ENCODE peak calls at places on chromosomes 13 and 19, in ten cellular contexts. R, Q, C, Z, X, O, Y, D, H and S are unnamed samples.

GRCh38 chr13:98103942-98104880 is 38.7 kb upstream of the FARP1 start:
- DNase-seq in R (no peak), Q (no peak), C (no peak), Z (no peak), X (no peak), O (no peak), Y (no peak), D (no peak), H (no peak), S (no peak)

GRCh38 chr13:108435393-108436149 is 166.1 kb downstream of the TNFSF13B start:
- DNase-seq in R (no peak), Q (no peak), C (no peak), Z (no peak), X (no peak), O (no peak), Y (no peak), D (no peak), H (no peak), S (no peak)

GRCh38 chr13:53250977-53251376 is 222.4 kb downstream of the OLFM4 start:
- DNase-seq in R (no peak), Q (no peak), C (no peak), Z (no peak), X (no peak), O (no peak), Y (no peak), D (no peak), H (no peak), S (no peak)

GRCh38 chr19:32862173-32862572 is 7.4 kb downstream of the SLC7A9 start:
- DNase-seq in R (no peak), Q (no peak), C (no peak), Z (no peak), X (no peak), O (no peak), Y (no peak), D (no peak), H (no peak), S (no peak)

GRCh38 chr19:42121666-42122069 is 10.6 kb downstream of the POU2F2 start:
- DNase-seq in R (no peak), Q (peak), C (no peak), Z (peak), X (peak), O (no peak), Y (no peak), D (peak), H (no peak), S (no peak)

GRCh38 chr13:36979361-36980040 is 19.6 kb downstream of the ALG5 start:
- DNase-seq in R (no peak), Q (no peak), C (peak), Z (no peak), X (no peak), O (no peak), Y (no peak), D (no peak), H (no peak), S (no peak)

GRCh38 chr13:52405767-52406494 is at the start of gene THSD1:
- DNase-seq in R (peak), Q (peak), C (no peak), Z (peak), X (peak), O (peak), Y (peak), D (no peak), H (peak), S (peak)

GRCh38 chr19:49142866-49143335 is 12.3 kb downstream of the HRC start:
- DNase-seq in R (peak), Q (peak), C (peak), Z (peak), X (peak), O (peak), Y (no peak), D (no peak), H (peak), S (peak)

GRCh38 chr19:6730153-6730804 is 7.1 kb downstream of the GPR108 start:
- DNase-seq in R (no peak), Q (peak), C (no peak), Z (peak), X (no peak), O (no peak), Y (peak), D (no peak), H (no peak), S (no peak)

GRCh38 chr13:113075711-113076110 is 29.9 kb upstream of the F7 start:
- DNase-seq in R (no peak), Q (no peak), C (no peak), Z (no peak), X (no peak), O (no peak), Y (no peak), D (no peak), H (no peak), S (no peak)

GRCh38 chr13:38577048-38577447 is 109.8 kb upstream of the FREM2 start:
- DNase-seq in R (no peak), Q (no peak), C (no peak), Z (no peak), X (no peak), O (no peak), Y (no peak), D (no peak), H (no peak), S (no peak)

GRCh38 chr19:39846176-39846677 is at the start of gene FBL:
- DNase-seq in R (peak), Q (peak), C (peak), Z (peak), X (peak), O (peak), Y (peak), D (peak), H (peak), S (peak)

GRCh38 chr13:39451860-39452301 is 151.1 kb downstream of the LHFPL6 start:
- DNase-seq in R (no peak), Q (peak), C (no peak), Z (no peak), X (peak), O (peak), Y (no peak), D (no peak), H (no peak), S (no peak)

GRCh38 chr13:29753593-29754485 is 96.6 kb downstream of the UBL3 start:
- DNase-seq in R (no peak), Q (no peak), C (no peak), Z (no peak), X (no peak), O (no peak), Y (no peak), D (no peak), H (no peak), S (no peak)

GRCh38 chr13:110044521-110045200 is 258.3 kb upstream of the IRS2 start:
- DNase-seq in R (no peak), Q (no peak), C (peak), Z (no peak), X (no peak), O (no peak), Y (no peak), D (no peak), H (no peak), S (no peak)

GRCh38 chr19:6947745-6948144 is 60.4 kb downstream of the ADGRE1 start:
- DNase-seq in R (no peak), Q (no peak), C (peak), Z (no peak), X (no peak), O (no peak), Y (no peak), D (no peak), H (no peak), S (no peak)

GRCh38 chr13:91247768-91248167 is 99.7 kb upstream of the MIR17HG start:
- DNase-seq in R (no peak), Q (no peak), C (no peak), Z (no peak), X (no peak), O (no peak), Y (no peak), D (no peak), H (no peak), S (no peak)

GRCh38 chr19:9566729-9567128 is 17.6 kb downstream of the ZNF121 start:
- DNase-seq in R (no peak), Q (no peak), C (no peak), Z (no peak), X (no peak), O (no peak), Y (no peak), D (no peak), H (no peak), S (no peak)

GRCh38 chr13:77544365-77544764 is 8.9 kb downstream of the SCEL start:
- DNase-seq in R (no peak), Q (no peak), C (no peak), Z (peak), X (peak), O (no peak), Y (peak), D (no peak), H (no peak), S (peak)

GRCh38 chr13:100147825-100148224 is 58.9 kb downstream of the PCCA start:
- DNase-seq in R (no peak), Q (no peak), C (no peak), Z (no peak), X (no peak), O (no peak), Y (no peak), D (no peak), H (no peak), S (no peak)

GRCh38 chr13:97484286-97484685 is 50.3 kb downstream of the RAP2A start:
- DNase-seq in R (no peak), Q (no peak), C (no peak), Z (no peak), X (no peak), O (no peak), Y (no peak), D (no peak), H (no peak), S (no peak)

GRCh38 chr19:38831142-38831605 is 420 bp downstream of the ECH1 start:
- DNase-seq in R (peak), Q (peak), C (peak), Z (peak), X (peak), O (peak), Y (no peak), D (no peak), H (no peak), S (peak)

GRCh38 chr19:27777726-27778125 is 1435.2 kb downstream of the UQCRFS1 start:
- DNase-seq in R (no peak), Q (no peak), C (no peak), Z (no peak), X (no peak), O (no peak), Y (no peak), D (no peak), H (no peak), S (no peak)
- TF ChIP-seq CTCF in R (no peak), Q (no peak), C (no peak), Z (no peak), X (peak), O (peak), Y (no peak), D (no peak), H (no peak), S (peak)

DNA sequence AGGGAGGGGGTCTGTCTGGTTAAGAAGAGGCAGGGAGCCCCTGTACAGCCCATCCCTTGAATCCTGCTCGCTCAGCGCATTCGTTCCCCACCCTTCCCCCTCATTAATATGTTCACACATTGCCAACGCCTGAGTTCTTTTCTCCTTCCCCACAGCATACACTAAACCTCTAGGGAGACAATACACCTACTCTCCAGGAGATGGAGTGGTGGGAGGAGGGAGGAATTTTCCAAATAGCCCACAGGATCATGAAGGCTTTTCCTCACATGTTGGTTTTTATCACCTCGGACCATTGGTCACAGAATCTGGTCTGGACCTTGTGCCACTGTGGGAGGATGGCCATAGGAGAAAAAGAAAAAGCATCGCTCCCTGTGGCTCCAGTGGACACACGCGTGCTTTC is 294.9 kb downstream of the SHISA2 start:
- DNase-seq in R (no peak), Q (no peak), C (no peak), Z (no peak), X (no peak), O (no peak), Y (no peak), D (no peak), H (no peak), S (no peak)
- TF ChIP-seq CTCF in R (no peak), Q (no peak), C (no peak), Z (no peak), X (no peak), O (no peak), Y (no peak), D (no peak), H (peak), S (no peak)

GRCh38 chr19:23070353-23070781 is 46.5 kb upstream of the ZNF730 start:
- DNase-seq in R (no peak), Q (peak), C (no peak), Z (peak), X (peak), O (no peak), Y (no peak), D (no peak), H (no peak), S (no peak)
- TF ChIP-seq CTCF in R (peak), Q (no peak), C (peak), Z (no peak), X (peak), O (no peak), Y (no peak), D (no peak), H (no peak), S (no peak)

DNA sequence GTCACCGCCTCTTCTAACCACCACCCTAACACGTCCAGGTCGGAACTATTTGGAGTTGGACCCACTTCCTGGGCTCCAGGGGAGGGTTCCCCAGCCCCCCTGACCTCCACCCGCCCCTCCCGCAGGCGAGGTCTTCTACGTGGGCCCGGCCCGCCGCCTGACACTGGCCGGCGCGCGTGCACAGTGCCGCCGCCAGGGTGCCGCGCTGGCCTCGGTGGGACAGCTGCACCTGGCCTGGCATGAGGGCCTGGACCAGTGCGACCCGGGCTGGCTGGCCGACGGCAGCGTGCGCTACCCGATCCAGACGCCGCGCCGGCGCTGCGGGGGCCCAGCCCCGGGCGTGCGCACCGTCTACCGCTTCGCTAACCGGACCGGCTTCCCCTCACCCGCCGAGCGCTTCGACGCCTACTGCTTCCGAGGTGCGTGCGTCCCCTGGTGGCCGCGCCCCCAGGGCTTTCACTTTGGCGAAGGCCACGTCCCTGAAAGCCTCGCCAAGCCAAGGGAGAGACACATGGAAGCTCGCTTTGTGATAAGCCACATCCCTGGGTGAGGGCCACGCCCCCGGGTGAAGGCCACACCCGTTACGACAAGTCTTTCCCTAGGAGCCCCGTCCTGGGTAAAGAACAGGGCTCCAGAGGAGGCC is 13.2 kb downstream of the NCAN start:
- DNase-seq in R (no peak), Q (peak), C (peak), Z (peak), X (peak), O (peak), Y (no peak), D (peak), H (peak), S (peak)
- TF ChIP-seq CTCF in R (peak), Q (peak), C (peak), Z (peak), X (peak), O (peak), Y (peak), D (peak), H (peak), S (peak)

GRCh38 chr13:27177852-27178251 is 6.2 kb upstream of the USP12 start:
- DNase-seq in R (no peak), Q (no peak), C (no peak), Z (peak), X (no peak), O (no peak), Y (no peak), D (no peak), H (no peak), S (no peak)
- TF ChIP-seq CTCF in R (no peak), Q (no peak), C (no peak), Z (no peak), X (no peak), O (no peak), Y (no peak), D (no peak), H (peak), S (no peak)

GRCh38 chr19:54464624-54465266 is 1.2 kb upstream of the LENG9 start:
- DNase-seq in R (peak), Q (peak), C (no peak), Z (peak), X (peak), O (peak), Y (peak), D (peak), H (peak), S (no peak)
- TF ChIP-seq CTCF in R (no peak), Q (peak), C (no peak), Z (no peak), X (peak), O (no peak), Y (peak), D (no peak), H (no peak), S (no peak)

GRCh38 chr19:8454218-8454617 is 9.4 kb downstream of the HNRNPM start:
- DNase-seq in R (no peak), Q (no peak), C (no peak), Z (no peak), X (no peak), O (no peak), Y (no peak), D (no peak), H (no peak), S (no peak)

GRCh38 chr19:8457209-8457608 is 12.4 kb downstream of the HNRNPM start:
- DNase-seq in R (no peak), Q (no peak), C (no peak), Z (no peak), X (no peak), O (no peak), Y (no peak), D (no peak), H (no peak), S (no peak)

GRCh38 chr19:8455018-8455417 is 10.2 kb downstream of the HNRNPM start:
- DNase-seq in R (no peak), Q (no peak), C (no peak), Z (no peak), X (no peak), O (no peak), Y (no peak), D (no peak), H (no peak), S (no peak)

GRCh38 chr19:8457802-8458201 is 13.0 kb downstream of the HNRNPM start:
- DNase-seq in R (no peak), Q (no peak), C (no peak), Z (no peak), X (no peak), O (no peak), Y (no peak), D (no peak), H (no peak), S (no peak)

DNA sequence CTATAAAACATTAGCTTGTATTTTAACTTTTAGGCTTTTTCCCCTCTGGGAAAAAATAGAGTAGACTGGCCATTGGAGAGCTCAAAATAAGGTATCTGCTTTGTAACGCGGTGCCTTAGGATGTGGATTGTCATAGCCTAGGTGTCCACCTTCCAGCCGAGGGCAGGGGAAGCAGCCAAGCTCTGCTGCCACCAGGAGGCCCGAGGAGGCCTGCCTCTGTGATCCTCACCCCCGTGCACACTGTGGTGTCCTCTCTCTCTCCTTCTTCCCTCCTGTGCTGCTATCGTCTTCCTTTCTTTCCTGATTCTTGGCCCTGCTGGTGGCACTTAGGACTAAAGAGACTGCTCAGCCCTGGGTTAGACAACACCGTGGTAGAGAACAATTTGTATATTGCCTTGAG is 11.3 kb downstream of the HNRNPM start:
- DNase-seq in R (no peak), Q (no peak), C (no peak), Z (no peak), X (no peak), O (peak), Y (no peak), D (no peak), H (no peak), S (no peak)
- TF ChIP-seq CTCF in R (no peak), Q (no peak), C (no peak), Z (no peak), X (peak), O (peak), Y (no peak), D (no peak), H (peak), S (no peak)